ENCODE peak calls at places on chromosome 12, in five cellular contexts. F, K, O, N and E are unnamed samples.

GRCh38 chr12:26122681-26123481 is 2.0 kb downstream of the BHLHE41 start:
- DNase-seq in F (peak), N (peak), O (peak), K (no peak), E (peak)

GRCh38 chr12:19978193-19978592 is 390.1 kb upstream of the PDE3A start:
- DNase-seq in K (no peak), N (no peak), F (no peak), O (no peak), E (no peak)

GRCh38 chr12:49626169-49626835 is 2.9 kb downstream of the PRPF40B start:
- DNase-seq in O (no peak), F (no peak), N (no peak), K (no peak), E (no peak)

GRCh38 chr12:49564241-49565118 is 3.5 kb downstream of the MCRS1 start:
- DNase-seq in N (peak), O (no peak), F (no peak), K (no peak), E (no peak)

GRCh38 chr12:26937863-26938659 is at the start of the genes FGFR1OP2 and INTS13:
- DNase-seq in F (peak), K (peak), O (peak), N (peak), E (peak)

GRCh38 chr12:125193798-125194562 is 128.7 kb downstream of the AACS start:
- DNase-seq in N (no peak), K (no peak), O (peak), F (no peak), E (no peak)

GRCh38 chr12:40310201-40310600 is 85.4 kb downstream of the LRRK2 start:
- DNase-seq in K (no peak), N (no peak), F (no peak), O (no peak), E (no peak)

GRCh38 chr12:54859502-54859901 is 5.2 kb downstream of the MUCL1 start:
- DNase-seq in O (no peak), F (no peak), K (no peak), N (no peak), E (no peak)

GRCh38 chr12:110501378-110501721 is 561 bp downstream of the VPS29 start:
- DNase-seq in F (no peak), K (no peak), N (no peak), O (peak), E (no peak)

GRCh38 chr12:87270894-87271293 is 758.3 kb downstream of the C12orf50 start:
- DNase-seq in N (no peak), F (no peak), O (no peak), K (no peak), E (no peak)

GRCh38 chr12:125683748-125684381 is 618.6 kb downstream of the AACS start:
- DNase-seq in N (no peak), K (no peak), O (peak), F (peak), E (peak)

GRCh38 chr12:64172143-64172970 is 49.7 kb downstream of the KICS2 start:
- DNase-seq in F (no peak), O (no peak), N (no peak), K (no peak), E (no peak)

GRCh38 chr12:54262403-54262925 is 17.5 kb downstream of the CBX5 start:
- DNase-seq in K (no peak), O (peak), N (no peak), F (no peak), E (no peak)

GRCh38 chr12:109981311-109981710 is 14.9 kb downstream of the GIT2 start:
- DNase-seq in N (no peak), O (no peak), F (no peak), K (no peak), E (no peak)

GRCh38 chr12:19572920-19573558 is 133.7 kb downstream of the AEBP2 start:
- DNase-seq in O (peak), N (no peak), K (no peak), F (no peak), E (no peak)

GRCh38 chr12:104846056-104846762 is 111.9 kb downstream of the SLC41A2 start:
- DNase-seq in F (no peak), K (no peak), O (no peak), N (no peak), E (no peak)

GRCh38 chr12:31491819-31492598 is 98.9 kb downstream of the DENND5B start:
- DNase-seq in N (no peak), F (no peak), O (no peak), K (no peak), E (no peak)

GRCh38 chr12:12661086-12661485 is 34.9 kb downstream of the GPR19 start:
- DNase-seq in F (no peak), K (no peak), N (no peak), O (no peak), E (no peak)

GRCh38 chr12:69007166-69007857 is 74.3 kb upstream of the CPM start:
- DNase-seq in K (no peak), N (no peak), O (no peak), F (no peak), E (no peak)

GRCh38 chr12:121003650-121004049 is 12.6 kb downstream of the C12orf43 start:
- DNase-seq in O (no peak), K (no peak), F (no peak), N (no peak), E (no peak)

DNA sequence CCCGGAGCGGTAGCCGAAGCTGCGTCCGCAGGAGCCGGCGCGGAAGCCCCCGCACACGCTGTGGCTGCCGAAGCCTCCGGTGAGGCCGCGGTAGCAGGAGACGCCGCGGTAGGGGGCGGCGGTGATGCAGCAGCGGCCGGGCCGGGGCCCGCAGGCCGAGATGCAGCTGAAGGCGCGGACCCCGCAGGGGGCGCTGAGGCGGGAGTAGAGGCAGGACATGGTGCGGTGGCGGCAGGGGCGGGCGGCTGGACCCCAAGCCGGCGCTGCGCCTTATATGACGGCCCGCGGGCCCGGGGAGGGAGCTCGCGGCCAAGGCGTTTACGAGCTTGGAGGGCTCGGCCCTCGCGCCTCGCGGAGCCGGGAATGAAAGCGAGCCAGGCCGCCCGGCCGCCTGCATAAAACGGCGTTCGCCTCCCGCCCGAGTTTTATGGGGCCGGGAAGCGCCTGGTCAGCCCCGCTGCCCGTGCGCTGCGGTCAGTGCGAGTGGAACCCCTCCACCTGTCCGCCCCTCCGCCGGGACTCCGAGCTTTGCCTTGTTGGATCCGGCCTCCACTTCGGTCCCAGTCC is 16.0 kb upstream of the KRT86 start:
- DNase-seq in O (peak), N (peak), F (no peak), K (no peak), E (peak)
- TF ChIP-seq CTCF in O (no peak), N (no peak), F (no peak), K (no peak), E (peak)

DNA sequence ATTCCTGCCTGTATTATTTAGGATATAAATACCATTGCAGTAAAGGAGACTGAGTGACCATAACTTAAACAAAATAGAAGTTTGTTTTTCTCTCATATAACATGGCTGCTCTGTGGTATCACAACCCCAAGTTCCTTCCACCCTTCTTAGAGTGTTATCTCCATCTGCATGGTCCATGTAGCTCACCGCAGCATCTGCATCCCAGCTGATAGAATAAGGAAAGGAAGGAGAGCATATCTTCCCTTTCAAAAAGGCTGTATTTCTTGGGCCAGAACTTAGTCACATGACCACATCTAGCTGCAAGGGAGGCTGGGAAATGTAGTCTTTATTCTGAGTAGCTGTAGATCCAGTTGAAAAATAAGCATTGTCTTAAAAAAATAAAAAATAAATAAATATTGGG is 184.8 kb upstream of the NUDT4 start:
- DNase-seq in N (no peak), O (no peak), K (no peak), F (no peak), E (no peak)
- TF ChIP-seq CTCF in N (no peak), O (no peak), K (no peak), F (no peak), E (no peak)

DNA sequence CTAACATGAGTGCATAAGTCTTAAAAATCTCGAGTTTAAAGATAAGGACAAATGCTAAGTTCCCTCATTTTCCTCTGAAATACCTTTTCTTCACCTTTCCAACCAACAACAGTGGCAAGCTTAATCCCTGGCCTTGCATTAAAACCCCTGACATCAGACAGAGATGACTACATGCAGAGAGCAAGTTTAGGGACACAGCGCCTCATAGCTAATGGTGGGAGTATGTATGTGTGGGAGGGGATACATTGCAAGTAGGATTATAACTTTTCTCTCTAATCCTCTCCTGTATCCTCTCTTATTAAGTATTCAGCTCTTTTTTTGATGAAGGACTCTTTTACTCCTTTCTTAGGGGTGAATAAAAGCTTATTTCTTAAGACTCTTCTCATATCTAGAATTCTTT is 547.1 kb downstream of the CCER1 start:
- DNase-seq in N (no peak), K (no peak), F (no peak), O (no peak), E (no peak)
- TF ChIP-seq CTCF in N (no peak), K (no peak), F (no peak), O (no peak), E (no peak)

GRCh38 chr12:83958997-83959396 is 953.6 kb downstream of the SLC6A15 start:
- DNase-seq in K (no peak), F (no peak), O (no peak), N (no peak), E (no peak)

GRCh38 chr12:83960767-83961166 is 951.8 kb downstream of the SLC6A15 start:
- DNase-seq in F (no peak), O (no peak), N (no peak), K (no peak), E (no peak)

GRCh38 chr12:83954071-83954789 is 958.4 kb downstream of the SLC6A15 start:
- DNase-seq in O (no peak), N (no peak), F (no peak), K (no peak), E (no peak)

GRCh38 chr12:83954939-83955601 is 957.5 kb downstream of the SLC6A15 start:
- DNase-seq in F (no peak), N (no peak), K (no peak), O (no peak), E (no peak)
- TF ChIP-seq CTCF in F (no peak), N (no peak), K (no peak), O (no peak), E (no peak)

GRCh38 chr12:614727-615060 is 48.6 kb downstream of the NINJ2 start:
- DNase-seq in O (no peak), K (no peak), F (no peak), N (no peak), E (no peak)

GRCh38 chr12:612886-613285 is 50.4 kb downstream of the NINJ2 start:
- DNase-seq in K (no peak), F (no peak), N (no peak), O (no peak), E (no peak)

GRCh38 chr12:615620-616019 is 47.6 kb downstream of the NINJ2 start:
- DNase-seq in N (no peak), F (no peak), O (no peak), K (no peak), E (no peak)

GRCh38 chr12:612293-612692 is 51.0 kb downstream of the NINJ2 start:
- DNase-seq in K (no peak), N (no peak), F (no peak), O (no peak), E (no peak)

DNA sequence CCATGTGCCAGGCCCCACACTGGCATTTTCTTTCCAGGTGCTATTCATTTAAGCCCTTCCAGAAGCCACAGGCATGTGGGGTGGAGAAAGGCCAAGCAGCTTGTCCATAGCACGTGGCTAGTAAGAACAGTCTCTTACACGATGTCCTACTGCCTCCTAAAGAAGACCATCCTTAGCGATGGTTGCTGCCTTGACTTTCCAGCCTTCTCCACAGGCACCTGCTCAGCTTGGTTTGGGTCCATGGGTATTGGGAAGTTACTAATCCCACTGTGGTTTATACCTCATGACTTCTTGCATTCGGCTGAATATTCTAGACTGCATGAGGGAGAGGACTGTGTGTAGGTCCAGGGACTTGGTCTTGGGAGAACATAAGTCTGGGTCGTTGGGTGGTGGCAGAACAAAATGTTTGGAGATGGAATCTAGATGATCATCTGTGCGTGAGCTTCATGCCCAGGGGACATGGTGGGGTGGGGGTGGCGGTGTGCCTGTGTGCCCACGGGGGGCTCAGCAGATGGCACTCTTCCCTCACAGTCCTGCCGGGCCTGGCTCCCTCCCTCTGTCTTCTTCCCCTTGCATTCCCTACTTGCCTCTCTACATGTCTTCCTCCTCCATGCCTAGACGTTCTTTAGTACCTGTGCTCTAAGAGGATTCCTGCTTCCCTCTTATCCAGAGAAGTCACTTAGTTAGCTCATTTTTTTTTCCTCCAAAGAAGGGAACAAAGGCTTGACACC is 49.1 kb downstream of the NINJ2 start:
- DNase-seq in F (peak), K (peak), O (no peak), N (no peak), E (no peak)
- TF ChIP-seq CTCF in F (peak), K (no peak), O (peak), N (no peak), E (peak)

GRCh38 chr12:85299058-85299457 is 19.0 kb downstream of the ALX1 start:
- DNase-seq in O (no peak), K (no peak), F (no peak), N (no peak), E (no peak)
- TF ChIP-seq CTCF in O (no peak), K (no peak), F (no peak), N (no peak), E (no peak)

GRCh38 chr12:38664661-38665269 is 240.6 kb downstream of the CPNE8 start:
- DNase-seq in N (no peak), F (no peak), O (no peak), K (no peak), E (no peak)
- TF ChIP-seq CTCF in N (peak), F (peak), O (peak), K (no peak), E (peak)

DNA sequence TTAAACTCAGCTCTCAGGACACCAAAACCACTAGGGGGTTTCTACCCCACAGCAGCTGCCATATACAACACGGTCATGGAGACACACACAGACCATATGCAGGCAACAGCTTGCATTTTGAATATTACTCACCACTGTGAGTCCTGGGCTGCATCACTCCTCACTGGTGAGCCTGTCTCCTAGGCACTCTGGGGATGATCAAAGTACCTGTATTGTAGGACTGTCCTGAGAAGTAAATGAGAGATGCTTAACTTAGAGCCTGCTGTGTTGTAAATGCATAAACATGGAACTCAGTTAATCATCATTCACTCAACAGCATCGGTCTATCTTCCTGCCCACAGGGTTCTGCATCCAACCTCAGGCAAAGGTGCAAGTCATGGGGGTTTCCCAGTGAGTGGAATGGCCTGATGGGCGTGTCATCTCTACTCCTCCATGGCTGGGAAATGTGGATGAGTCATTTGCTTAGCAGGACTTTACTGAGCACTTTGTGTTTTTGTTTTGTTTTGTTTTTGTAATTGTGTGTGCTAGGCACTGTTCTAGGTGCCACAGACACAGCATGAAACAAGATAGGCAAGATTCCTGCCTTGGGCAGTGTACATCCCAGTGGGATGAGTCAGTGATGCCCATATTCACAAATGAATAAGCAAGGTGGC is 1141.2 kb upstream of the TMEM132C start:
- DNase-seq in N (no peak), F (no peak), K (no peak), O (no peak), E (no peak)
- TF ChIP-seq CTCF in N (no peak), F (no peak), K (no peak), O (no peak), E (no peak)

DNA sequence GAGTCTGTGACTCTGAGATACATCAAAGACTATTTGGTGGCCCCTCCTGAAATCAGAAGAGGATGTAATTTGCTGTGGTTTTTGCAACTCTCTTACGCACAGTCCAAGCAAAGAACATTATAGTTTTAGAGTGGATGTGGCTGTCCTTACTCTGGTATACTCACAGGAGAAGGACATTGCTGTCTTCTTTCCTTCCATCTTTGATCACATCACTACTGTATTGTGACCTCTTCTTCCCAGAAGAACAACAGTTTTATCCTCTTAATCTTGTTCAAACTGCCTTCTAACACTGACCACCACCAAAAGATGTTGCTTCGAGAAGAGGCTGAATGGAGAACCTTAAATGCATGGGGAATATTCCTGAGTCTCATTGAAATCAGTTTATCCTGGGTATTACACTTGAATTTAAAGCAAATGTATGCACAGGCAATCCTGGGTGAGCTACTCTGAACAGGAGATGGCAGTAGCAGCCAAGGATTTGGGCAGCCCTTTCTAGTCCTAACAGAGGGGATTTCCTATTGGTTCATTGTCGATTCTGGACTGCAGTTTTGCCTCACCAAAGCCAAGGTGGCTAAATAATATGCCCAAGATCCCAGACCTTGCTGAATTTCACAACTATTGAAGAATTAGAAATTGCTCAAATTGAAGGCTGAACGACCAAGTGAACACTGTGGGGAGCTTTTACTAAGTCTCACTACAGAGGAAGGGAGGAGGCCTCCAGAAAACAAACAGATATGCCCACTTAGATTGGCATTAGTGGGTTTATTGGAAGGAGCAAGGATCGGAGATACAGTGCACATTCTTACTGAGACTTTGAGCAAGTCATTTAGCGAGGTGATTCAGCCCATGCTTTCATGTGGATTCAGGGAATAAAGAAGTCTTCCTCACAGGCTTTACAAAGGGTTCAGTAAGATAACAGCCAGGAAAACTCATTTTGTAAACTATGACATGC is 282.8 kb downstream of the PAWR start:
- DNase-seq in F (no peak), N (no peak), K (no peak), O (peak), E (peak)
- TF ChIP-seq CTCF in F (peak), N (peak), K (no peak), O (peak), E (peak)